ENCODE peak calls at places on chromosome 10, in seven cellular contexts. R is sigmoid colon, N is choroid plexus epithelial cell, T is HL-60, P is Calu3, K is HCT116, C is astrocyte of the spinal cord. S is an unnamed sample.

GRCh38 chr10:46272863-46273415 is 13.9 kb upstream of the ANTXRL start:
- DNase-seq in R (no peak), N (no peak), T (no peak), P (no peak), K (no peak), C (no peak), S (no peak)

GRCh38 chr10:125369382-125370326 is 209.3 kb upstream of the CTBP2 start:
- DNase-seq in R (no peak), N (no peak), T (no peak), P (no peak), K (no peak), C (no peak), S (no peak)

GRCh38 chr10:110138197-110138812 is 69.1 kb upstream of the MXI1 start:
- DNase-seq in R (no peak), N (peak; percentile 85), T (peak; percentile 60), P (no peak), K (peak; percentile 65), C (peak; percentile 72), S (no peak)

GRCh38 chr10:102421645-102422585 is 1.3 kb downstream of the FBXL15 start:
- DNase-seq in R (peak; percentile 73), N (peak; percentile 24), T (peak; percentile 35), P (peak; percentile 33), K (no peak), C (no peak), S (no peak)

GRCh38 chr10:44759122-44759521 is 152.0 kb upstream of the TMEM72 start:
- DNase-seq in R (no peak), N (no peak), T (no peak), P (no peak), K (no peak), C (no peak), S (no peak)

GRCh38 chr10:128062837-128063563 is 63.2 kb downstream of the MKI67 start:
- DNase-seq in R (no peak), N (peak; percentile 11), T (peak; percentile 81), P (no peak), K (no peak), C (no peak), S (peak; percentile 79)

GRCh38 chr10:16986406-16987128 is 143.0 kb downstream of the CUBN start:
- DNase-seq in R (no peak), N (peak; percentile 73), T (no peak), P (no peak), K (no peak), C (peak; percentile 91), S (no peak)

GRCh38 chr10:131979821-131980270 is 1.9 kb downstream of the BNIP3 start:
- DNase-seq in R (peak; percentile 73), N (peak; percentile 31), T (no peak), P (no peak), K (no peak), C (peak; percentile 25), S (no peak)

GRCh38 chr10:52951819-52952218 is 179.2 kb upstream of the MBL2 start:
- DNase-seq in R (no peak), N (peak; percentile 72), T (peak; percentile 13), P (peak; percentile 70), K (no peak), C (peak; percentile 43), S (no peak)

GRCh38 chr10:24552346-24553016 is 171.2 kb downstream of the ARHGAP21 start:
- DNase-seq in R (no peak), N (peak; percentile 10), T (no peak), P (peak; percentile 89), K (peak; percentile 83), C (no peak), S (no peak)

GRCh38 chr10:107548301-107548700 is 383.8 kb upstream of the SORCS1 start:
- DNase-seq in R (no peak), N (no peak), T (no peak), P (no peak), K (no peak), C (no peak), S (no peak)

GRCh38 chr10:49612513-49613159 is 1.2 kb upstream of the CHAT start:
- DNase-seq in R (peak; percentile 50), N (no peak), T (no peak), P (peak; percentile 9), K (no peak), C (no peak), S (peak; percentile 46)

GRCh38 chr10:72038458-72039001 is 49.8 kb downstream of the SPOCK2 start:
- DNase-seq in R (no peak), N (peak; percentile 27), T (no peak), P (no peak), K (no peak), C (no peak), S (no peak)

GRCh38 chr10:777913-778479 is 88.5 kb upstream of the DIP2C start:
- DNase-seq in R (no peak), N (no peak), T (no peak), P (no peak), K (no peak), C (no peak), S (no peak)

GRCh38 chr10:127485153-127485857 is 63.8 kb upstream of the NPS start:
- DNase-seq in R (no peak), N (peak; percentile 22), T (no peak), P (no peak), K (no peak), C (peak; percentile 57), S (no peak)

GRCh38 chr10:69439813-69440506 is 11.3 kb upstream of the TSPAN15 start:
- DNase-seq in R (peak; percentile 65), N (peak; percentile 78), T (peak; percentile 89), P (peak; percentile 76), K (no peak), C (no peak), S (no peak)

GRCh38 chr10:32317795-32318194 is 29.2 kb downstream of the EPC1 start:
- DNase-seq in R (no peak), N (no peak), T (no peak), P (no peak), K (no peak), C (no peak), S (no peak)

GRCh38 chr10:23191764-23192395 is at the start of gene PTF1A:
- DNase-seq in R (no peak), N (no peak), T (no peak), P (no peak), K (no peak), C (no peak), S (no peak)

GRCh38 chr10:124993728-124994451 is 52.0 kb downstream of the ZRANB1 start:
- DNase-seq in R (no peak), N (no peak), T (no peak), P (no peak), K (no peak), C (no peak), S (no peak)

GRCh38 chr10:33460461-33461294 is 126.2 kb upstream of the NRP1 start:
- DNase-seq in R (peak; percentile 78), N (peak; percentile 54), T (no peak), P (no peak), K (no peak), C (peak; percentile 68), S (no peak)

GRCh38 chr10:43605850-43606322 is 352 bp upstream of the ZNF485 start:
- DNase-seq in R (no peak), N (no peak), T (no peak), P (no peak), K (no peak), C (no peak), S (no peak)
- TF ChIP-seq CTCF in R (no peak), N (peak; percentile 8), T (no peak), P (no peak), K (no peak), C (no peak), S (no peak)

GRCh38 chr10:14137391-14137790 is 193.3 kb downstream of the FRMD4A start:
- DNase-seq in R (no peak), N (no peak), T (no peak), P (no peak), K (no peak), C (no peak), S (no peak)
- TF ChIP-seq CTCF in R (no peak), N (no peak), T (no peak), P (no peak), K (no peak), C (no peak), S (no peak)

DNA sequence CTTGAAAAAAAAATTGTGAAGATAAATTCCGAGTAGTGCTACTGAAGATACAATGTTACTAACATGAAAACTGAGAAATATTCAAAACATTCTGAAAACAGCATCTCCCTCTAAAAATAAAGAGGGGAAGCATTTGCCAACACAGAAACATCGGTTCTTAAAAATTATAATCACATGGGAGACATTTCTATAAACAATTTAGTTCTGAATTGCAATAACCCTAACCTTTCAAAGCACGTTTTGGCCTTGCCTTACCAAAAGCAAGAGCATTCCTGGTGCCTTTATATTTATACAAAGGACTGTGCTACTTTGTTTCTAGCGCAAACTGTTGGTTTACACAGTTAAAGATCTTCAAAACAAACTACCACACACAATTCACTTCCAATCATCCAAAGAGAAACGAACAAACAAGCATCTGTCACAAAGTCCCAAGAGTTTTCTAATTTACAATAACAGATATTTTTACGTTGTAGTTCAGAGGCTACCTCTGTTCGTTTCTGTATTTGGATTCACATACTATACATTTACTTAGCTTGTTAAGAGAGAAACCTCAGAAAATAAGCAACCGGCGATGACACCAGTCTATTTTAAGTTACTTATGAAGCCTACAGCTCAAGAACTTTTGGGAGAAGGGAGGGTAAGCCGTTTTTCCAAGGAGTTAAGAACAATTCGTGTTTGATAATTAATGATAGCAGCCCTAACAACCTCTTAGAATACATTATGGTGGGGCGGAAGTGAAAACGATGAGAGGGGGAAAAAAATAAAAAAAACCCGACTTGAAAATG is 1.3 kb downstream of the ABI1 start:
- DNase-seq in R (no peak), N (peak; percentile 22), T (no peak), P (no peak), K (no peak), C (peak; percentile 22), S (no peak)
- TF ChIP-seq CTCF in R (no peak), N (no peak), T (no peak), P (no peak), K (no peak), C (no peak), S (no peak)

GRCh38 chr10:15168296-15168780 is at the start of gene NMT2:
- DNase-seq in R (no peak), N (no peak), T (no peak), P (peak; percentile 88), K (peak; percentile 68), C (no peak), S (no peak)
- TF ChIP-seq CTCF in R (peak; percentile 31), N (peak; percentile 39), T (no peak), P (no peak), K (peak; percentile 18), C (peak; percentile 38), S (no peak)

DNA sequence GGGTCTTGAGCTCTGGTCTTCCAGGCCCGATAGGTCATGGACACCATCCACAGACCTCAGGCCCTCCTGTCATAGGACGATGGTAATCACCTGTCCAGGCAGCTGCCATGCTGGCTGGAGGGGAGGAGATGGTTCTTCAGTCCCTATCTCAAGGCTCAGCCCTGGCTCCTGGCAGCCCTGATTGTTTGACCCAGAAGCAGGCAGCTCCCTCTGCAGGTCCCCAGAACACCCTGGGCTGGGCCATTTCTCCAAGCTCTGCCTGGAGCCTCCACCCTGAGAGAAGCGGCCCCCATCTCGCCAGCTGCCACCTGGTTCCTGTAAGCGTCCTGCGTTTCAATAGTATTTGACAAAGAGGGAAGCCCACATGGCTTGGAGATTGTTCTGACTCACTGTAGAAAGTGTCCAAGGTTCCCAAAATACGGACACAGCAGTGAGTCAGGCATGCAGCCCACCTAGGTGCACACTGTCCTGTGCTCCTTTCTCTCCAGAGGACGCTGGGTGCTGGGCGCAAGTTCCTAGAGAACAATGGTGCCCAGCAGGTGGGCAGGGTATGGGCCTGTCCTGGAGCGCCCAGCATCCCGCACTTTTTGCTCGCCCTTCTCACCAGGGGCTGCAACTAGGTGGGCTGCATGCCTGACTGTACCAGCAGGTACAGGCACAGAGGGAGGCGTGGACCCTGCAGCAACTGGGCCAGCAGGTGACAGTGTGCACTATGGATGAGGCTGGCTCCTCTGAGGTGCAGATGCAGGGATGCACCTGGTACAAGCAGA is 72.4 kb upstream of the EBF3 start:
- DNase-seq in R (peak; percentile 57), N (no peak), T (no peak), P (no peak), K (no peak), C (no peak), S (no peak)
- TF ChIP-seq CTCF in R (no peak), N (no peak), T (no peak), P (no peak), K (no peak), C (no peak), S (no peak)

S was measured in CD14-positive monocyte.